ENCODE peak calls at places on chromosomes 1 and 21, in seven cellular contexts. Z is stomach, O is sigmoid colon, M is transverse colon, I is spleen, C is breast epithelium, W is H1. X is an unnamed sample.
A peak's percentile ranks its signal among the peaks of the same experiment; 100 is the strongest.

GRCh38 chr1:165397945-165398344 is 41.4 kb upstream of the LMX1A start:
- DNase-seq in Z (peak; percentile 50), O (no peak), M (no peak), I (no peak), C (no peak), W (no peak), X (no peak)

GRCh38 chr1:202571719-202572339 is 138.4 kb downstream of the SYT2 start:
- DNase-seq in Z (no peak), O (no peak), M (no peak), I (no peak), C (no peak), W (no peak), X (no peak)

GRCh38 chr1:232974971-232975370 is 24.6 kb downstream of the NTPCR start:
- DNase-seq in Z (no peak), O (no peak), M (no peak), I (no peak), C (no peak), W (no peak), X (no peak)

GRCh38 chr1:178774263-178774662 is 49.2 kb downstream of the RALGPS2 start:
- DNase-seq in Z (no peak), O (no peak), M (no peak), I (no peak), C (no peak), W (no peak), X (no peak)

GRCh38 chr21:43209575-43210453 is 41.0 kb downstream of the CRYAA start:
- DNase-seq in Z (no peak), O (peak; percentile 48), M (no peak), I (peak; percentile 64), C (peak; percentile 48), W (no peak), X (peak; percentile 3)

GRCh38 chr1:11045428-11046269 is 1.4 kb downstream of the MASP2 start:
- DNase-seq in Z (no peak), O (peak; percentile 54), M (no peak), I (no peak), C (no peak), W (no peak), X (no peak)

GRCh38 chr1:113027008-113027407 is 46.0 kb upstream of the LRIG2 start:
- DNase-seq in Z (no peak), O (no peak), M (no peak), I (no peak), C (no peak), W (no peak), X (no peak)

GRCh38 chr1:66302810-66303209 is 231.1 kb upstream of the SGIP1 start:
- DNase-seq in Z (no peak), O (no peak), M (no peak), I (no peak), C (no peak), W (no peak), X (no peak)

GRCh38 chr1:33365560-33365997 is 44.7 kb upstream of the A3GALT2 start:
- DNase-seq in Z (no peak), O (no peak), M (no peak), I (no peak), C (no peak), W (no peak), X (no peak)

GRCh38 chr1:193241132-193241827 is 54.9 kb upstream of the B3GALT2 start:
- DNase-seq in Z (no peak), O (no peak), M (no peak), I (no peak), C (no peak), W (no peak), X (no peak)

GRCh38 chr1:68384321-68384813 is 65.4 kb downstream of the RPE65 start:
- DNase-seq in Z (no peak), O (no peak), M (no peak), I (no peak), C (no peak), W (peak; percentile 10), X (no peak)

GRCh38 chr21:19684328-19684727 is 1280.7 kb upstream of the TMPRSS15 start:
- DNase-seq in Z (no peak), O (no peak), M (no peak), I (no peak), C (no peak), W (no peak), X (no peak)

GRCh38 chr1:212285685-212286436 is 651 bp downstream of the PPP2R5A start:
- DNase-seq in Z (peak; percentile 77), O (peak; percentile 85), M (peak; percentile 78), I (peak; percentile 95), C (peak; percentile 77), W (no peak), X (peak; percentile 65)

GRCh38 chr1:116389013-116389412 is 16.0 kb downstream of the ATP1A1 start:
- DNase-seq in Z (peak; percentile 43), O (no peak), M (no peak), I (no peak), C (no peak), W (no peak), X (peak; percentile 72)

GRCh38 chr1:180241716-180242544 is 11.9 kb downstream of the LHX4 start:
- DNase-seq in Z (no peak), O (no peak), M (no peak), I (no peak), C (no peak), W (no peak), X (no peak)

GRCh38 chr1:118101445-118101844 is 83.6 kb downstream of the SPAG17 start:
- DNase-seq in Z (no peak), O (no peak), M (no peak), I (no peak), C (no peak), W (no peak), X (no peak)

GRCh38 chr1:44713321-44713781 is 17.6 kb downstream of the RNU5D-1 start:
- DNase-seq in Z (no peak), O (no peak), M (no peak), I (no peak), C (no peak), W (no peak), X (no peak)

GRCh38 chr1:51203874-51204245 is 32.2 kb upstream of the RNF11 start:
- DNase-seq in Z (no peak), O (no peak), M (no peak), I (no peak), C (no peak), W (no peak), X (no peak)

GRCh38 chr1:222711319-222712252 is 705 bp downstream of the AIDA start:
- DNase-seq in Z (peak; percentile 58), O (peak; percentile 83), M (peak; percentile 66), I (peak; percentile 90), C (no peak), W (no peak), X (peak; percentile 40)

GRCh38 chr21:29306920-29307319 is 8.2 kb downstream of the BACH1 start:
- DNase-seq in Z (no peak), O (no peak), M (no peak), I (no peak), C (no peak), W (no peak), X (no peak)
- H3K4me1 ChIP-seq in Z (peaks cover 62% of the 10 kb centered on the region), O (peaks cover 61% of the 10 kb centered on the region), M (peaks cover 12% of the 10 kb centered on the region), I (peaks cover 100% of the 10 kb centered on the region), C (no peaks in the 10 kb centered on the region), W (peaks cover 7% of the 10 kb centered on the region), X (peaks cover 4% of the 10 kb centered on the region)

DNA sequence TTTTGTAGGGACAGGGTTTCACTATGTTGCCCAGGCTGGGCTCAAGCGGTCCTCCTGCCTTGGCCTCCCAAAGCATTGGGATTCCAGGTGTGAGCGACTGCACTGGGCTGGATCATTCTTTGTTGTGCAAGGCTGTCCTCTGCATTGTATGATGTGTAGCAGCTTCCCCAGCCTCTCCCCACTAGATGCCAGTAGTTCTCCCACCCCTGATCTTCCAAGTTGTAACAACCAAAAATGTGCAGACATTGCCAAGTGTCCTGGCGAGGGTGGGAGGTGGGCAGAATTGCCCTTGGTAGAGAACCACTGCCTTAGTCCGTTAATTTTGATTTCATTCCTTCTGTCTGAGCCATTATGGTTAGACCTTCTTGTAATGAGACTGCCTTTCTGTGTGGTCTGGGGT is 7.2 kb downstream of the GALNT2 start:
- DNase-seq in Z (no peak), O (peak; percentile 33), M (no peak), I (no peak), C (no peak), W (no peak), X (no peak)
- H3K27ac ChIP-seq in Z (peak overlapping the region; percentile 33), O (no peak overlapping the region), M (no peak overlapping the region), I (no peak overlapping the region), C (no peak overlapping the region), W (no peak overlapping the region), X (no peak overlapping the region)

DNA sequence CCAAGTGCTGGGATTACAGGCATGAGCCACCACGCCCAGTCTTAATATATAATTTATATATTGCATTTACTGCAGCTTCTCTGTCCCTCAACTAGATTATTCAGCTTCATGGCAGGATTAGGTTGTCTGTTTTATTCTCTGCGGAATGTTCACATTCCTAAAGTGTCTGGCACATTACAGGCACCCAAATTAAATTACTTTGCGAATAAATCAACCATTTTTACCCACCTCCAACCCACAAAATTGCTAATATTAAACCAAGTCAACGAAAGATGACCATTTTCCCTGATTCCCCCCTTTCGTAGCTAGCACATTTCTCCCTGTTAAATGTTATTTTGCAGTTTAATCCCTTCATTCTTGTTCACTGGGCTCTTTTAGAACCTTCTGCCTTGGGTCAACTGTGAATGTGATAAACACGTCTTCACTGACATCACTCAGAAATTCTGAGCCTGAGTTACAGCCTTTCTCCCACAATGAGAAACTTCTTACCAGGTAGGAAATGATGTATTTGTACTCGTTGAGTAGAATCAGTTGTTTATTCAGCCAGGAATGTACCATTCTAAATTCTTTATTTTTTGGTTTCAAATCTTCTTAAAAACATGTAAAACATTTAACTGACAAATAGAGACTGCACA is 35.9 kb downstream of the THAP3 start:
- DNase-seq in Z (no peak), O (no peak), M (no peak), I (no peak), C (no peak), W (no peak), X (no peak)
- TF ChIP-seq POLR2AphosphoS5 in Z (no peak), O (no peak), M (no peak), I (no peak), C (no peak), W (no peak), X (no peak)

GRCh38 chr1:47824297-47824696 is 172.9 kb downstream of the TRABD2B start:
- DNase-seq in Z (no peak), O (no peak), M (no peak), I (no peak), C (no peak), W (no peak), X (no peak)
- H3K4me1 ChIP-seq in Z (no peaks in the 10 kb centered on the region), O (no peaks in the 10 kb centered on the region), M (no peaks in the 10 kb centered on the region), I (no peaks in the 10 kb centered on the region), C (no peaks in the 10 kb centered on the region), W (no peaks in the 10 kb centered on the region), X (no peaks in the 10 kb centered on the region)